ENCODE peak calls at places on chromosomes 5 and 9, in five cellular contexts. G is trophoblast cell, J is H9, H is mesenchymal stem cell, M is H1. L is an unnamed sample.

GRCh38 chr5:90424245-90424644 is 14.7 kb upstream of the CETN3 start:
- DNase-seq in G (no peak), J (no peak), H (no peak), M (no peak), L (no peak)

GRCh38 chr9:105053209-105053652 is 125.3 kb upstream of the ABCA1 start:
- DNase-seq in G (peak; percentile 62), J (no peak), H (peak; percentile 81), M (no peak), L (no peak)

GRCh38 chr5:139660105-139660915 is 12.2 kb downstream of the CXXC5 start:
- DNase-seq in G (peak; percentile 21), J (no peak), H (peak; percentile 42), M (no peak), L (no peak)

GRCh38 chr5:154258531-154259217 is 68.1 kb downstream of the GALNT10 start:
- DNase-seq in G (no peak), J (no peak), H (no peak), M (no peak), L (no peak)

GRCh38 chr9:134768332-134769083 is 112.1 kb upstream of the FCN2 start:
- DNase-seq in G (no peak), J (no peak), H (no peak), M (no peak), L (no peak)

GRCh38 chr9:76688471-76689238 is 75.6 kb upstream of the PCA3 start:
- DNase-seq in G (no peak), J (no peak), H (peak; percentile 6), M (no peak), L (no peak)

GRCh38 chr5:37234288-37234687 is 14.9 kb downstream of the CPLANE1 start:
- DNase-seq in G (no peak), J (no peak), H (no peak), M (no peak), L (no peak)

GRCh38 chr5:10535237-10535530 is 28.7 kb upstream of the ANKRD33B start:
- DNase-seq in G (no peak), J (no peak), H (no peak), M (no peak), L (no peak)

GRCh38 chr5:116363780-116364179 is 210.8 kb downstream of the SEMA6A start:
- DNase-seq in G (no peak), J (no peak), H (no peak), M (no peak), L (no peak)

DNA sequence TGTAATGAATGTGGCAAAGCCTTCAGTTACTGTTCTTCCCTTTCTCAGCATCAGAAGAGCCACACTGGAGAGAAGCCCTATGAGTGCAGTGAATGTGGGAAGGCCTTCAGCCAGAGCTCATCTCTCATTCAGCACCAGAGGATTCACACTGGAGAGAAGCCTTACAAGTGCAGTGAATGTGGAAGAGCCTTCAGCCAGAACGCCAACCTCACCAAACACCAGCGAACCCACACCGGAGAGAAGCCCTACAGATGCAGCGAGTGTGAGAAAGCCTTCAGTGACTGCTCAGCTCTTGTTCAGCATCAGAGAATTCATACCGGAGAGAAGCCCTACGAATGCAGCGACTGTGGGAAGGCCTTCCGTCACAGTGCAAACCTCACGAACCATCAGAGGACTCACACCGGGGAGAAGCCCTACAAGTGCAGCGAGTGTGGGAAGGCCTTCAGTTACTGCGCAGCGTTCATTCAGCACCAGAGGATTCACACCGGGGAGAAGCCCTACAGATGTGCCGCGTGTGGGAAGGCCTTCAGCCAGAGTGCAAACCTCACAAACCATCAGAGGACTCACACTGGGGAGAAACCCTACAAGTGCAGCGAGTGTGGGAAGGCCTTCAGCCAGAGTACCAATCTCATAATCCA is 6.8 kb downstream of the RPL12 start:
- DNase-seq in G (no peak), J (peak; percentile 41), H (no peak), M (no peak), L (no peak)
- H2BK12ac ChIP-seq in G (peak overlapping the region; percentile 59), J (no peak overlapping the region), H (no peak overlapping the region), M (no peak overlapping the region), L (no peak overlapping the region)

GRCh38 chr9:38428062-38428461 is 3.8 kb upstream of the IGFBPL1 start:
- DNase-seq in G (no peak), J (no peak), H (no peak), M (no peak), L (no peak)
- H2BK5ac ChIP-seq in G (no peak overlapping the region), J (no peak overlapping the region), H (no peak overlapping the region), M (no peak overlapping the region), L (no peak overlapping the region)

DNA sequence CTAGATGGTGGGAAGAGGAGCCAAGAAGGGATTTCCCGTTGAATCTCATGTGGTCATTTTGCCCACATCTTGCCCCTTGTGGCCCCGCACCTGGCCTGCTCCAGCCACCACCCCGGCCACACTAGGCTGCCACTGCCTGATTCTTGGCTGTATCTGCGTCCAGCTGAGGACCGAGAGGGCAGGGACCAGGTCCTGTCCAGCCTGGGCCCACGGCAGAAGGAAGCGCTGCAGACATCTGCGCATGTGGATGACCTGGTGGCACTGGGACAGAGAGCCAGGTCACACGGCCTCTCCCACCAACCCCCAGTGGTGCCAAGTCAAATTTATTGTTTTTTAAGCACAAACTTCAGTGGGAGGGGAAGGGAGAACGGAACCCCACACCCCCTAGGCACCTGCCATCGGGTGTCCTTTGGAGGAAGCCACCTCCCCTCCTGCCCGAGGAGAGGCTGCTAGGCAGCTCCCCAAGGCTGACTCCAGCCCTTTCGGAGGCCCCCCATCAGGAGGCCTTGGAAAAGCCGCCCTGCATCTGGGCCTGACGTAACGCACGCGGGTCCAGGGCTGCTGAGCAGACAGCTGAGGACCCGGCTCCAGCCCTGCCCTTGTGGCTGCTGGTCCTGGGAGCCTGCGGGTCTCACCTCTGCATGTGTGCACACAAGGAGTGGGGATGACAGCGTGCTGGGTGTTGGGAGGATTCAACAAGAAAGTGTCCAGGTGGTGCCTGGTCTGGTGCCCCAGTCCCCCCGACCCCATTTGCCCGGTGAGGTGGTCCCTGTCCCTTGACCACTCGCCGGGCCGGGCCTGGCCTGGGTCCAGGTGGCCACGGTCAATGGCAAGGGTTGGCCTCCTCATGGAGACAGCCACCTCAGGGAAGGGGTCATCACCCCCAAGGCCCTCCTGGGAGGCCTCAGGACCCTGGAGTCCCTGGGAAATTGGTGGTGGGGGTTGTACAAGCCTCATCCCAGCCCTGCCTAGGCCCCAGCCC is 5.9 kb upstream of the QRFP start:
- DNase-seq in G (no peak), J (no peak), H (no peak), M (no peak), L (no peak)
- H2BK12ac ChIP-seq in G (no peak overlapping the region), J (no peak overlapping the region), H (no peak overlapping the region), M (no peak overlapping the region), L (peak overlapping the region; percentile 30)

DNA sequence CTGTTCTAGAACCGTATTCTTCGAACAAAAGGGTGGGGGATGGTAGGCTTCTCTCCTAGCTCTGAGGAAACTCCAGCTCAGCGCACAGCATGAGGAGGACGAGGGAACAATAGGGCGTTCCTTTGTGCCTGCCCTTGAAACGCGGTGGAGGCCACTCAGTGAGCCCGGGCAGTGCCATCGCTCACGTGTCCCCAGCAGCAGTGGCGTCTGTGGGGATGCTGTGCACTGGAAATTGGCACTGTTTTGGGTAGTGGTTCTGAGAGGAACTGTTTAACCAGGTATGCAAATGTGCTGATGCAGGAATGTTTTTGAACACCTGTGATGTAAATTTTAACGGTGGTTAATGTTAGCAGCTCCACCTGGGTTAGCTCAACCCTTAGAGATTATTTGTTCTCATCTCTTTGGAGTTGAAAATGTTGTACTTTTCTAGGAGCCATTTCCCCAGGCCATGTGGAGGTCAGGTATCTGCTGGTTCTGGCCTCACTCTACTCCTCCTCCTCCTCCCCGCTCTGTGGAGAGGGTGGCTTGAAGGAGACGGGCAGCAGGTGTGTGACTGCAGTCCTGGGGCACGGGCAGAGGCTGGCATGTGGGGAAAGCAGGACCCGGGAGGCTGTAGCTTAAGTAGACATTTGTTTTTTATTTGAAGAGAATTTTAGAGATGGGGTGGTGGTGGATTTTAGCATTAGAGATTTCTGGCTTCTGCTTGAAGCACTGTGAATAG is 48.3 kb downstream of the EHMT1 start:
- DNase-seq in G (no peak), J (peak; percentile 87), H (no peak), M (peak; percentile 63), L (peak; percentile 62)
- H2BK5ac ChIP-seq in G (no peak overlapping the region), J (no peak overlapping the region), H (no peak overlapping the region), M (peak overlapping the region; percentile 98), L (no peak overlapping the region)

GRCh38 chr9:83986223-83986622 is 5.6 kb downstream of the RMI1 start:
- DNase-seq in G (no peak), J (no peak), H (no peak), M (no peak), L (no peak)
- H2BK12ac ChIP-seq in G (no peak overlapping the region), J (no peak overlapping the region), H (no peak overlapping the region), M (no peak overlapping the region), L (no peak overlapping the region)

GRCh38 chr5:132269635-132270344 is 12.3 kb downstream of the PDLIM4 start:
- DNase-seq in G (no peak), J (peak; percentile 10), H (no peak), M (no peak), L (no peak)
- H2BK5ac ChIP-seq in G (no peak overlapping the region), J (no peak overlapping the region), H (no peak overlapping the region), M (no peak overlapping the region), L (no peak overlapping the region)

DNA sequence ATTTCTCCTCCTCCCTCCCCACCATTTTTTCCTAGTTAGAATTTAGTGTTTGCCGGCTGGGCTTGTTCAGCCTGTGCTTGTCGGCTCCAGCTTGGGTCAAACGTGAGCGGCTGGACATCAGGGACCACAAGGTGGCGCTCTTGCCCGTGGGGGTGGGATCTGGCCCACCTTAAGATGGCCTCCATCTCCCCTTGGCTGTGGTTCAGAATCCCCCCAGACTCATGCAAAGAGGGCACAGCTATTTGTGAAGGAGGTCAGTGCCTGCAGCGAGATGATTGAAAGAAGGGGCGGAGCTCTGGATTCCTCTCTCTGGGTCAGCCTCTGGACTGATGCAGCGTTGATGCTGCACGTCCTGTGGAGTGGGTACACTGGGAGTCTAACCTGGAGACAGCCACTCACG is 283.3 kb upstream of the TUT7 start:
- DNase-seq in G (peak; percentile 44), J (peak; percentile 83), H (no peak), M (peak; percentile 47), L (peak; percentile 89)
- H2BK12ac ChIP-seq in G (no peak overlapping the region), J (no peak overlapping the region), H (no peak overlapping the region), M (no peak overlapping the region), L (no peak overlapping the region)

GRCh38 chr5:23412515-23412914 is 94.9 kb upstream of the PRDM9 start:
- DNase-seq in G (no peak), J (no peak), H (no peak), M (no peak), L (no peak)

GRCh38 chr5:23412011-23412410 is 95.4 kb upstream of the PRDM9 start:
- DNase-seq in G (peak; percentile 0), J (no peak), H (peak; percentile 64), M (no peak), L (no peak)

GRCh38 chr5:23405316-23406068 is 101.9 kb upstream of the PRDM9 start:
- DNase-seq in G (no peak), J (no peak), H (no peak), M (no peak), L (no peak)

DNA sequence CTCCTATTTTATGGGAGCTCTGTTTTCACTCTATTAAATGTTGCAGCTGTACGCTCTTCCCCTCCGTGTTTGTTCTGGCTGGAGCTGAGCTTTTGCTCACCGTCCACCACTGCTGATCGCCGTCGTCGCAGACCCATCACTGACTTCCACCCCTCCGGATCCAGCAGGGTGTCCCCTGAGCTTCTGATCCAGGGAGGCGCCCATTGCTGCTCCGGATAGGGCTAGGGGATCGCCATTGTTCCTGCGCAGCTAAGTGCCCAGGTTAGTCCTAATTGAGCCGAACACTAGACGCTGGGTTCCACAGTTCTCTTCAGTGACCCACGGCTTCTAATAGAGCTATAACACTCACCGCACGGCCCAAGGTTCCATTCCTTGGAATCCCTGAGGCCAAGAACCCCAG is 96.2 kb upstream of the PRDM9 start:
- DNase-seq in G (no peak), J (no peak), H (no peak), M (no peak), L (no peak)
- H2BK5ac ChIP-seq in G (peak overlapping the region; percentile 35), J (no peak overlapping the region), H (no peak overlapping the region), M (no peak overlapping the region), L (no peak overlapping the region)